ENCODE peak calls at places on chromosomes 3 and 15, in four cellular contexts. H, O, Q and L are unnamed samples.

GRCh38 chr15:74614744-74615312 is 808 bp upstream of the CLK3 start:
- DNase-seq in H (peak; percentile 80), O (no peak), Q (peak; percentile 92), L (peak; percentile 84)

GRCh38 chr3:129892486-129892856 is 1.0 kb downstream of the TMCC1 start:
- DNase-seq in H (no peak), O (no peak), Q (no peak), L (no peak)

GRCh38 chr15:72229076-72229946 is 1.7 kb downstream of the PKM start:
- DNase-seq in H (no peak), O (no peak), Q (peak; percentile 60), L (no peak)

GRCh38 chr3:45499529-45499928 is 95.0 kb upstream of the LIMD1 start:
- DNase-seq in H (no peak), O (no peak), Q (no peak), L (no peak)

GRCh38 chr15:29067949-29068348 is 182.2 kb downstream of the APBA2 start:
- DNase-seq in H (no peak), O (no peak), Q (no peak), L (no peak)

GRCh38 chr15:62021991-62022600 is 38.2 kb downstream of the VPS13C start:
- DNase-seq in H (no peak), O (no peak), Q (no peak), L (no peak)

GRCh38 chr15:57565326-57565725 is 26.4 kb upstream of the MYZAP start:
- DNase-seq in H (no peak), O (no peak), Q (no peak), L (no peak)

GRCh38 chr3:87413821-87414220 is 137.4 kb upstream of the POU1F1 start:
- DNase-seq in H (no peak), O (no peak), Q (no peak), L (no peak)

GRCh38 chr3:51274052-51274451 is 111.0 kb upstream of the MANF start:
- DNase-seq in H (no peak), O (no peak), Q (no peak), L (no peak)

GRCh38 chr3:185995352-185995751 is 57.5 kb upstream of the TRA2B start:
- DNase-seq in H (no peak), O (no peak), Q (no peak), L (no peak)

GRCh38 chr15:68114356-68114755 is 60.2 kb downstream of the PIAS1 start:
- DNase-seq in H (no peak), O (no peak), Q (no peak), L (no peak)

GRCh38 chr15:24971772-24972171 is 17.0 kb downstream of the SNRPN start:
- DNase-seq in H (no peak), O (no peak), Q (no peak), L (no peak)

GRCh38 chr3:66816110-66816761 is 181.9 kb upstream of the KBTBD8 start:
- DNase-seq in H (no peak), O (no peak), Q (no peak), L (no peak)

GRCh38 chr3:28916713-28917499 is 364.0 kb upstream of the RBMS3 start:
- DNase-seq in H (no peak), O (no peak), Q (peak; percentile 78), L (peak; percentile 83)
- TF ChIP-seq CTCF in H (peak; percentile 48), O (peak; percentile 45), Q (peak; percentile 75), L (peak; percentile 74)

DNA sequence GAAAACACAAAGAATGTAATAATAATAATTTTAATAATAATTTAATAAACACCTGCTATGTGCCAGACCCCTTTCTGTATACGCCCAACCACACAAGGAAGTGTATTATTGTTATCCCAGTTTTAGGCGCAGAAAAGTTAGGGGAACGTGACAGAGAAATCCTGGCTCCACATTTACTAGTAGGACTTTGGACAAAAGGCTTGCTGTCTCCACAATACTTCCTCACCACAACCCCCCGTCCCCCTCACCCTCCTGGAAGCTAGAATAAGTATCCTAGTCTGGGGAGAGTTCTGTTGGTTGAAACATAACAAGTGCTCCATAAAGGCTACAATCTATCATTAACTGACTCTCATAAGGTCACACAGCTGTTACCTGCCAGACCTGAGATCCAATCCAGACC is 484 bp upstream of the IL17RD start:
- DNase-seq in H (no peak), O (no peak), Q (no peak), L (no peak)
- H3K4me3 ChIP-seq in H (peak overlapping the region; percentile 87), O (no peak overlapping the region), Q (no peak overlapping the region), L (peak overlapping the region; percentile 81)

DNA sequence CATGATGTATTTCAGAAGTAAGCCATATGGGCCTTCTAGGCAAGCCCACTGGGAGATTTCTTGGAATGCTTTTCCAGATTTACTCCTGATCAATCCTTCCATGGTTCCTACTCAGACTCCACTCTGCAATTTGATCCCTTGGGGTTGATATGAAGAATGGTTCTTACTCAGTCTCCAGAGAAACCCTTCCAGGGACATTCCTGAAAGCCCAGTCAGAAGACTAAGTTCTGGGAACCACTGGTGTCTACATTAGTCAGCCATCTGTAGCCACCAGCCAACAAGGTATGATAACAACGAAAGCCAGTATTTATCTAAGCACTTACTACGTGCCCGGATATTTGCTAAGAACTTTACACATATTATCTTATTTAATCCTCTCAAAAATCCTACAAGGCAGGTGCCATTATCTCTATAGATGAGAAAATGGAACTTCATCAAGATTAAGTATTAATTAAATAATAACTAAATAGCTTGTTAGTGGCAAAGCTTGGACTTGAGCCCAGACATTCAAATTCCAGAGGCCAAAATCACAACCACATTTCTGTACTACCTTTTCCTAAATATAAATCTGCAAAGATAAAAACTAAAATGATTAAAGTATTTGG is 32.7 kb downstream of the ZNF385D start:
- DNase-seq in H (no peak), O (no peak), Q (no peak), L (no peak)
- H3K27ac ChIP-seq in H (no peak overlapping the region), O (no peak overlapping the region), Q (no peak overlapping the region), L (peak overlapping the region; percentile 78)

GRCh38 chr15:70252936-70253280 is 155.2 kb upstream of the TLE3 start:
- DNase-seq in H (no peak), O (no peak), Q (peak; percentile 33), L (no peak)

GRCh38 chr15:70253461-70254156 is 155.9 kb upstream of the TLE3 start:
- DNase-seq in H (no peak), O (no peak), Q (peak; percentile 3), L (peak; percentile 60)

GRCh38 chr15:70251246-70251990 is 153.7 kb upstream of the TLE3 start:
- DNase-seq in H (no peak), O (no peak), Q (peak; percentile 28), L (peak; percentile 46)

GRCh38 chr15:70250208-70251201 is 152.8 kb upstream of the TLE3 start:
- DNase-seq in H (no peak), O (no peak), Q (peak; percentile 40), L (no peak)

GRCh38 chr15:70252056-70252935 is 154.6 kb upstream of the TLE3 start:
- DNase-seq in H (no peak), O (no peak), Q (peak; percentile 29), L (peak; percentile 48)
- TF ChIP-seq CTCF in H (no peak), O (no peak), Q (no peak), L (no peak)

GRCh38 chr15:101266787-101267186 is 10.5 kb downstream of the SELENOS start:
- DNase-seq in H (no peak), O (no peak), Q (no peak), L (no peak)
- H3K4me3 ChIP-seq in H (no peak overlapping the region), O (no peak overlapping the region), Q (no peak overlapping the region), L (no peak overlapping the region)

GRCh38 chr3:20051123-20051806 is 11.0 kb downstream of the KAT2B start:
- DNase-seq in H (no peak), O (no peak), Q (no peak), L (no peak)

GRCh38 chr3:20047341-20047779 is 7.1 kb downstream of the KAT2B start:
- DNase-seq in H (no peak), O (no peak), Q (no peak), L (no peak)

GRCh38 chr3:20049275-20049674 is 9.0 kb downstream of the KAT2B start:
- DNase-seq in H (no peak), O (no peak), Q (no peak), L (no peak)

GRCh38 chr3:20046556-20046955 is 6.3 kb downstream of the KAT2B start:
- DNase-seq in H (no peak), O (no peak), Q (no peak), L (no peak)

GRCh38 chr3:20047940-20048339 is 7.7 kb downstream of the KAT2B start:
- DNase-seq in H (no peak), O (no peak), Q (no peak), L (no peak)
- H3K27ac ChIP-seq in H (peak overlapping the region; percentile 62), O (no peak overlapping the region), Q (peak overlapping the region; percentile 24), L (peak overlapping the region; percentile 39)